ENCODE peak calls at places on chromosomes 5 and 9, in six cellular contexts. T is neuronal stem cell, P is H9, I is IMR-90, H is H1, L is trophoblast cell. B is an unnamed sample.

GRCh38 chr9:125142560-125143376 is 560 bp downstream of the SCAI start:
- DNase-seq in L (no peak), I (no peak), H (peak), T (no peak), P (peak), B (no peak)

GRCh38 chr5:51392689-51393199 is 9.5 kb downstream of the ISL1 start:
- DNase-seq in T (no peak), L (no peak), I (no peak), H (no peak), P (peak), B (no peak)

GRCh38 chr5:55172051-55172899 is 702 bp downstream of the CDC20B start:
- DNase-seq in L (peak), T (peak), P (peak), I (peak), H (no peak), B (peak)

GRCh38 chr9:111622626-111623025 is 8.5 kb upstream of the DNAJC25 start:
- DNase-seq in H (no peak), P (no peak), T (no peak), I (peak), L (peak), B (peak)

GRCh38 chr9:95511232-95511951 is 5.4 kb downstream of the PTCH1 start:
- DNase-seq in H (peak), I (peak), P (no peak), L (peak), T (no peak), B (peak)

GRCh38 chr9:133991964-133992779 is at the start of gene VAV2:
- DNase-seq in L (peak), P (peak), T (peak), H (peak), I (peak), B (peak)

GRCh38 chr5:174229640-174230350 is 184.3 kb downstream of the NSG2 start:
- DNase-seq in P (no peak), T (no peak), H (no peak), I (peak), L (no peak), B (no peak)

GRCh38 chr5:132687995-132688394 is 14.2 kb downstream of the IL4 start:
- DNase-seq in T (no peak), I (no peak), L (no peak), P (peak), H (no peak), B (no peak)

GRCh38 chr5:81232449-81233079 is 558 bp upstream of the CKMT2 start:
- DNase-seq in P (peak), L (peak), H (peak), T (no peak), I (no peak), B (peak)

GRCh38 chr9:13555989-13556500 is 276.6 kb upstream of the MPDZ start:
- DNase-seq in T (no peak), H (no peak), P (no peak), I (no peak), L (no peak), B (no peak)

GRCh38 chr5:114148253-114148652 is 213.6 kb upstream of the KCNN2 start:
- DNase-seq in H (no peak), T (no peak), L (no peak), P (no peak), I (no peak), B (no peak)

GRCh38 chr5:178690208-178690607 is 40.3 kb downstream of the ZNF354A start:
- DNase-seq in H (no peak), L (no peak), T (no peak), I (no peak), P (no peak), B (no peak)

GRCh38 chr9:116789097-116789496 is 102.0 kb downstream of the TRIM32 start:
- DNase-seq in I (no peak), T (no peak), L (no peak), P (no peak), H (no peak), B (peak)

GRCh38 chr9:99103505-99103904 is 1.4 kb upstream of the TGFBR1 start:
- DNase-seq in I (peak), H (no peak), L (no peak), P (peak), T (no peak), B (peak)
- H2AFZ ChIP-seq in I (peak), H (peak), L (no peak), P (peak), T (peak), B (no peak)

GRCh38 chr5:107817436-107817835 is 146.7 kb upstream of the EFNA5 start:
- DNase-seq in I (no peak), P (no peak), T (no peak), L (no peak), H (no peak), B (no peak)

GRCh38 chr5:107817951-107818350 is 147.2 kb upstream of the EFNA5 start:
- DNase-seq in H (no peak), T (no peak), L (no peak), I (no peak), P (no peak), B (no peak)

GRCh38 chr5:107815109-107815508 is 144.4 kb upstream of the EFNA5 start:
- DNase-seq in L (no peak), H (no peak), T (no peak), I (no peak), P (no peak), B (no peak)

GRCh38 chr5:107821288-107821687 is 150.6 kb upstream of the EFNA5 start:
- DNase-seq in I (no peak), T (no peak), H (no peak), L (no peak), P (no peak), B (no peak)

GRCh38 chr5:107820339-107820880 is 149.7 kb upstream of the EFNA5 start:
- DNase-seq in I (peak), P (no peak), L (no peak), H (no peak), T (no peak), B (no peak)
- H2BK5ac ChIP-seq in I (no peak), P (no peak), L (no peak), H (no peak), T (no peak), B (no peak)

GRCh38 chr9:113564804-113565237 is 101.3 kb downstream of the RGS3 start:
- DNase-seq in T (no peak), P (peak), I (peak), H (peak), L (no peak), B (peak)
- H2AFZ ChIP-seq in T (peak), P (no peak), I (peak), H (no peak), L (peak), B (peak)

GRCh38 chr5:147869112-147869511 is 9.4 kb upstream of the SCGB3A2 start:
- DNase-seq in H (peak), L (no peak), I (no peak), T (no peak), P (peak), B (no peak)
- H2BK5ac ChIP-seq in H (peak), L (no peak), I (no peak), T (no peak), P (peak), B (no peak)

GRCh38 chr5:83724001-83724400 is 3.3 kb upstream of the HAPLN1 start:
- DNase-seq in I (no peak), L (no peak), T (no peak), P (no peak), H (no peak), B (no peak)
- H2AFZ ChIP-seq in I (peak), L (no peak), T (no peak), P (peak), H (peak), B (no peak)

GRCh38 chr5:134540747-134541733 is 15.6 kb downstream of the JADE2 start:
- DNase-seq in I (no peak), T (no peak), P (no peak), H (no peak), L (no peak), B (no peak)
- H2BK5ac ChIP-seq in I (no peak), T (no peak), P (no peak), H (peak), L (no peak), B (no peak)

DNA sequence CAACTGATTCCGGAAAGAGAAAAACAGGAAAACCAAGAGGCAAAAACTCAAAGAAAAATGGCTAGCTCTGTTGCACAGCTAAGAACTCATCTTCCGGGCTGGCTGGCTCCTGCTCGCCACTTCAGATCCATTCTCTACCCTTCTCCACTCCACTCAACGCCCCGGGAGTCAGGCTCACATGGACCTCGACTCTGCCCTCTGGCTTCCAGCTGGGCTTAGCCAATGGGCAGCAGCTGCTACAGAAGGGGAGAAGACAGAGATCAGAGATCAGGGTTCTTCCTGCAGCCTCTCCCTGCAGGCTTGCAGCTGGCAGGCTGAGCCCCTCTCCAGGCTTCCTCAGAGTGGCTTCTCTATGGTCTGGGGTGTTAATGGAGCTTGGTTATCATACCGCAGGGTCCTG is 187.5 kb downstream of the MED10 start:
- DNase-seq in P (peak), T (no peak), L (no peak), I (no peak), H (no peak), B (no peak)
- H2AFZ ChIP-seq in P (no peak), T (no peak), L (no peak), I (no peak), H (peak), B (no peak)

GRCh38 chr5:37847978-37848425 is 8.2 kb upstream of the GDNF start:
- DNase-seq in I (peak), H (no peak), P (peak), T (no peak), L (peak), B (peak)
- H2BK5ac ChIP-seq in I (peak), H (peak), P (no peak), T (no peak), L (peak), B (peak)

GRCh38 chr5:126358525-126358924 is 64.7 kb upstream of the GRAMD2B start:
- DNase-seq in P (no peak), H (no peak), L (no peak), I (peak), T (no peak), B (peak)

GRCh38 chr5:126354012-126354856 is 69.0 kb upstream of the GRAMD2B start:
- DNase-seq in T (no peak), H (no peak), I (peak), L (peak), P (no peak), B (peak)

GRCh38 chr5:126355940-126356339 is 67.3 kb upstream of the GRAMD2B start:
- DNase-seq in T (no peak), P (no peak), I (no peak), L (no peak), H (no peak), B (no peak)

GRCh38 chr5:126357585-126358342 is 65.4 kb upstream of the GRAMD2B start:
- DNase-seq in T (no peak), L (no peak), P (no peak), H (no peak), I (no peak), B (no peak)

DNA sequence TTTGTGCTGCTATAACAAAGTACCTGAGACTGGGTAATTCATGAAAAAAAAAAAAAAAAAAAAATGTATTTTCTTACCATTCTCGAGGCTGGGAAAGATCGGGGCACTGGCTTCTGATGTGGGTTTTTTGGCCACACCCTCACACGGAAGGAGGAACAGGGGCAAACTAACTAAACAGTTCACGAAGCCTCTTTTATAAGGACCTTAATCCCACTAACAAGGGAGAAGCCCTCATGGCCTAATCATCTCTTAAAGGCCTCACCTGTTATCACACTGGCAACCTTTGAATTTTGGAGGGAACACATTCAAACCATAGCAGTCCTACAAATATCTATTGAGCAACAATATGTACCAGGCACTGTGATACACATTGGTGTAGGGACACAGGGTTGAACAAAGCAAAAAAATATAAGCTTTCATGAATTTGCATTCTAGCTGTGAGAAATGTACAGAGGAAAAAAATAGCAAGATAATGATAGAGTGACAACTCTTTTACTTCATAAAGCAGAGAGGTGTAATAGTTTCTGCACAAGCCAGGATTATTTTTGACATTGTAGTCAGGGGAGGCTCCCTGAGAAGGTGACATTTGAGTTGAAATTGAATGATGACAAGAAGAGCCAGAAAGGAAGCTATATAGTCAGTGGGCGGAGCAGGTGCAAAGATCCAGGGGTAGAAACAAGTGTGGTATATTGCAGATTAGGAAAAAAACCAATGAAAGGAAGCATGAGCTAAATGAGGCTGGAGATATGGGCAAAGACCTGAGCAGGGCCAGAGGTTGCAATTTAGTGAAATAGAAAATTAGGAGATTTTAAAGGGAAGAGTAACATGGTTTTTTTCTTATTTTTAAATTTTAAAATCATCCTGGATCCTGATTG is 68.1 kb upstream of the GRAMD2B start:
- DNase-seq in T (no peak), I (no peak), L (no peak), P (no peak), H (no peak), B (no peak)
- H2AFZ ChIP-seq in T (no peak), I (no peak), L (no peak), P (no peak), H (no peak), B (no peak)